ENCODE peak calls at places on chromosome 21, in nine cellular contexts. O, X, H, Q, U, F, D, Z and A are unnamed samples.

GRCh38 chr21:36848875-36849274 is 117.6 kb downstream of the HLCS start:
- DNase-seq in X (no peak), Z (no peak), O (no peak), F (no peak), D (no peak), H (no peak), Q (no peak), U (no peak), A (no peak)

GRCh38 chr21:41396452-41397107 is 29.5 kb upstream of the MX1 start:
- DNase-seq in D (peak; percentile 74), Q (no peak), X (no peak), O (no peak), U (no peak), F (no peak), H (no peak), Z (no peak), A (no peak)

GRCh38 chr21:42571391-42572150 is 57.9 kb downstream of the SLC37A1 start:
- DNase-seq in U (no peak), X (no peak), O (no peak), H (no peak), Z (no peak), Q (peak; percentile 10), F (no peak), D (no peak), A (no peak)

GRCh38 chr21:33444499-33444898 is 35.3 kb downstream of the TMEM50B start:
- DNase-seq in D (no peak), O (no peak), H (no peak), Z (no peak), X (no peak), F (peak; percentile 25), Q (no peak), U (no peak), A (no peak)

GRCh38 chr21:37429356-37429755 is 62.8 kb downstream of the DYRK1A start:
- DNase-seq in U (no peak), Z (no peak), H (no peak), F (no peak), D (no peak), X (no peak), Q (no peak), O (no peak), A (no peak)

GRCh38 chr21:33481314-33481943 is 1.7 kb upstream of the TMEM50B start:
- DNase-seq in U (no peak), D (peak; percentile 12), Z (no peak), Q (no peak), H (no peak), F (no peak), O (no peak), X (no peak), A (no peak)

GRCh38 chr21:40846566-40847411 is at the start of gene DSCAM:
- DNase-seq in D (peak; percentile 75), X (no peak), H (peak; percentile 25), Z (no peak), F (no peak), U (no peak), O (no peak), Q (peak; percentile 60), A (no peak)

GRCh38 chr21:38139380-38140168 is 117.2 kb upstream of the KCNJ15 start:
- DNase-seq in U (no peak), Q (no peak), O (no peak), D (no peak), F (peak; percentile 80), X (no peak), Z (peak; percentile 7), H (no peak), A (peak; percentile 22)

GRCh38 chr21:38948377-38948776 is 142.6 kb downstream of the ETS2 start:
- DNase-seq in O (no peak), H (no peak), Z (no peak), Q (no peak), F (no peak), X (peak; percentile 48), U (no peak), D (no peak), A (peak; percentile 36)

GRCh38 chr21:40841524-40842196 is 5.3 kb downstream of the DSCAM start:
- DNase-seq in Z (peak; percentile 6), O (no peak), X (peak; percentile 10), F (peak; percentile 59), U (no peak), Q (peak; percentile 78), H (peak; percentile 85), D (peak; percentile 74), A (no peak)

GRCh38 chr21:15249285-15249993 is 184.6 kb upstream of the NRIP1 start:
- DNase-seq in O (no peak), D (no peak), X (no peak), U (no peak), Q (no peak), F (no peak), H (no peak), Z (no peak), A (no peak)

GRCh38 chr21:41847066-41847804 is 31.9 kb downstream of the PRDM15 start:
- DNase-seq in H (no peak), Z (no peak), X (peak; percentile 68), O (no peak), D (peak; percentile 59), F (no peak), Q (peak; percentile 52), U (no peak), A (no peak)

GRCh38 chr21:44377201-44377921 is 23.9 kb downstream of the TRPM2 start:
- DNase-seq in F (no peak), X (no peak), Z (no peak), D (peak; percentile 37), U (no peak), H (peak; percentile 65), O (no peak), Q (peak; percentile 55), A (no peak)

GRCh38 chr21:18117116-18117515 is 127.5 kb upstream of the CHODL start:
- DNase-seq in X (no peak), D (no peak), F (no peak), H (no peak), O (no peak), U (no peak), Z (no peak), Q (no peak), A (no peak)

GRCh38 chr21:33976082-33976979 is 60.7 kb upstream of the ATP5PO start:
- DNase-seq in Z (peak; percentile 65), H (no peak), X (peak; percentile 89), O (peak; percentile 37), D (peak; percentile 14), F (no peak), Q (no peak), U (peak; percentile 57), A (peak; percentile 88)